ENCODE peak calls at places on chromosomes 13 and 19, in six cellular contexts. D is transverse colon, Y is suprapubic skin, L is body of pancreas, Z is gastrocnemius medialis, R is Peyer's patch. U is an unnamed sample.

GRCh38 chr19:43682824-43683661 is 13.1 kb upstream of the PLAUR start:
- DNase-seq in D (no peak), Y (no peak), L (no peak), Z (no peak), R (no peak), U (no peak)

GRCh38 chr19:31126236-31126635 is 223.0 kb downstream of the TSHZ3 start:
- DNase-seq in L (no peak), D (no peak), R (no peak), Y (no peak), Z (no peak), U (no peak)

GRCh38 chr19:13020002-13020414 is 24.7 kb downstream of the NFIX start:
- DNase-seq in L (no peak), Y (no peak), Z (no peak), D (no peak), R (no peak), U (no peak)

GRCh38 chr19:33514885-33515485 is 6.6 kb downstream of the PEPD start:
- DNase-seq in D (peak; percentile 49), L (no peak), Z (peak; percentile 33), Y (no peak), R (no peak), U (no peak)

GRCh38 chr19:31348416-31349159 is 648 bp downstream of the TSHZ3 start:
- DNase-seq in R (no peak), Z (no peak), D (no peak), L (no peak), Y (no peak), U (peak; percentile 38)

GRCh38 chr19:35355851-35356460 is 2.3 kb upstream of the FFAR3 start:
- DNase-seq in Y (peak; percentile 58), L (no peak), Z (no peak), R (no peak), D (no peak), U (no peak)

GRCh38 chr19:3554254-3555083 is 2.9 kb downstream of the MFSD12 start:
- DNase-seq in D (no peak), Y (no peak), R (peak; percentile 66), L (no peak), Z (no peak), U (no peak)

GRCh38 chr13:113976711-113977684 is 3.1 kb upstream of the C13orf46 start:
- DNase-seq in Y (no peak), L (no peak), R (no peak), D (no peak), Z (no peak), U (no peak)

GRCh38 chr13:109704771-109705628 is 81.4 kb downstream of the IRS2 start:
- DNase-seq in R (no peak), Z (peak; percentile 58), D (peak; percentile 59), L (no peak), Y (no peak), U (peak; percentile 38)

GRCh38 chr19:10421981-10422461 is 1.7 kb downstream of the PDE4A start:
- DNase-seq in L (no peak), R (no peak), D (no peak), Z (no peak), Y (no peak), U (no peak)

GRCh38 chr13:100987993-100988392 is 313.4 kb upstream of the TMTC4 start:
- DNase-seq in Z (no peak), D (no peak), R (no peak), L (no peak), Y (no peak), U (no peak)

GRCh38 chr13:77480071-77480470 is 55.4 kb upstream of the SCEL start:
- DNase-seq in Y (no peak), L (no peak), R (no peak), Z (no peak), D (no peak), U (no peak)

GRCh38 chr19:43489310-43489709 is 15.2 kb downstream of the PHLDB3 start:
- DNase-seq in D (no peak), L (no peak), Y (no peak), R (no peak), Z (no peak), U (no peak)

GRCh38 chr13:32267836-32268439 is 47.2 kb downstream of the ZAR1L start:
- DNase-seq in D (peak; percentile 61), L (peak; percentile 60), Z (no peak), Y (no peak), R (peak; percentile 28), U (no peak)

GRCh38 chr13:94886191-94886590 is 173.8 kb upstream of the SOX21 start:
- DNase-seq in Z (no peak), L (no peak), D (no peak), Y (no peak), R (no peak), U (no peak)

DNA sequence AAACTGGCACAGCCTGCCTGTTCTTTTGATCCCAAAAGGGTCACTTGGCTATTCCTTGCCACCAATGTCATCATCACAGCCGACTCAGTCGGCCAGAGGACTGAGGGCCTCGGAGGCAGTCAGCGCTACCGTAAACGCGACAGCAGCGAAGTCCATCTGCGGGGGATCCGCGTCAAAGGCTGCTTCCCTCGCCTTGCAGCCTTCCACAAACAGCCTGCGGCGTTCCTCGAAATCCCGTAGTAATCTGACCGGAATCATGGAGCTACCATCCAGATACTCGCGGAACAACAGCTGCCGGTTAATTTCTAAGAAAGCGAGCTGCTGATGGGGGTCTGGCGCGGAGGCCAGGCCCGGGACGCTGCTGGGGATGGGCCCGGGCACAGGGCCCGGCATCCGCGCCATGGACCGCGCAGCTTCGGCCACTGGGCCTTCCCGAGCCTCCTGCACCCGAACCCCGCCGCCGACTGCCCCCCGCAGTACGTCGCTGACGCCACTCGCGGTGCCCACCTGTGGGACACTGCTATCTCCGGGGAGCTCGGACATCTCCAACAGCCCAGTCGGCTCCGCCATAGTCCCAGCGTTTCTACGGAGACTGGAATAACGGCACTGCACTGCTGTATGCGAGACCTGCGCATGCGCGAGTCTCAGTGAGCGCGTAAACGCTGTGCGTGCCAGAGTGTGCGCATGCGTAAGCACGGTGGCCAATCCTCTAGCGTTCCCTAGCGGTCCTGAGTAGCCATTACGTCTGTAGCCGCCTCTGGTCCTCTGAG is at the start of gene EID2B:
- DNase-seq in Z (peak; percentile 91), Y (peak; percentile 96), R (peak; percentile 91), D (peak; percentile 95), L (peak; percentile 96), U (peak; percentile 96)
- TF ChIP-seq POLR2A in Z (peak; percentile 48), Y (no peak), R (peak; percentile 27), D (peak; percentile 55), L (no peak), U (peak; percentile 91)

DNA sequence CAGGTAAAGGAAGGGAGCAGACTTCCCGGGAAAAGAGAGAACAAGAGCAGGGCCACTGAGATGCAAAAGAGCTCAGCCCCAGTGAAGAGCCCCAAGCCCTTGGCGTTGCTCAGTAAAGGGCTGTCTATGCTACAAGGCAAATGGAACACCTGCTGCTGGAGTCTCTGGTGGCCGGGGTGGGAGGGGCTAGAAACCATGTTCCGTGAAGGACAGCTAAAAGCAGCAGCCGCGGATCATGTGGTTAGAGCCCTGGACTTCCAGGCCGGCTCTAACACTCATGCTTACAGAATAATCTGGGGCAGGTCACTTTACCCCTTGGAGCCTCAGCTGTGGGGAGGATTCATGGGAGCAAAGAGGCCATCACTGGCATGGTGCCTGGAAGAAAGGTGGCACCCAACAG is 17.8 kb downstream of the POU2F2 start:
- DNase-seq in Y (no peak), Z (no peak), R (peak; percentile 92), L (peak; percentile 61), D (peak; percentile 76), U (no peak)
- H3K4me3 ChIP-seq in Y (no peak overlapping the region), Z (no peak overlapping the region), R (no peak overlapping the region), L (no peak overlapping the region), D (no peak overlapping the region), U (no peak overlapping the region)

GRCh38 chr19:8491574-8491973 is 10.9 kb downstream of the PRAM1 start:
- DNase-seq in Z (no peak), D (no peak), Y (no peak), R (no peak), L (no peak), U (no peak)

GRCh38 chr19:8490395-8490760 is 12.1 kb downstream of the PRAM1 start:
- DNase-seq in R (no peak), Y (no peak), Z (no peak), D (no peak), L (no peak), U (no peak)

GRCh38 chr19:8490873-8491272 is 11.6 kb downstream of the PRAM1 start:
- DNase-seq in D (no peak), R (no peak), L (no peak), Z (no peak), Y (no peak), U (no peak)

GRCh38 chr19:8488351-8488750 is 14.1 kb downstream of the PRAM1 start:
- DNase-seq in Z (no peak), R (no peak), D (no peak), Y (no peak), L (no peak), U (no peak)

DNA sequence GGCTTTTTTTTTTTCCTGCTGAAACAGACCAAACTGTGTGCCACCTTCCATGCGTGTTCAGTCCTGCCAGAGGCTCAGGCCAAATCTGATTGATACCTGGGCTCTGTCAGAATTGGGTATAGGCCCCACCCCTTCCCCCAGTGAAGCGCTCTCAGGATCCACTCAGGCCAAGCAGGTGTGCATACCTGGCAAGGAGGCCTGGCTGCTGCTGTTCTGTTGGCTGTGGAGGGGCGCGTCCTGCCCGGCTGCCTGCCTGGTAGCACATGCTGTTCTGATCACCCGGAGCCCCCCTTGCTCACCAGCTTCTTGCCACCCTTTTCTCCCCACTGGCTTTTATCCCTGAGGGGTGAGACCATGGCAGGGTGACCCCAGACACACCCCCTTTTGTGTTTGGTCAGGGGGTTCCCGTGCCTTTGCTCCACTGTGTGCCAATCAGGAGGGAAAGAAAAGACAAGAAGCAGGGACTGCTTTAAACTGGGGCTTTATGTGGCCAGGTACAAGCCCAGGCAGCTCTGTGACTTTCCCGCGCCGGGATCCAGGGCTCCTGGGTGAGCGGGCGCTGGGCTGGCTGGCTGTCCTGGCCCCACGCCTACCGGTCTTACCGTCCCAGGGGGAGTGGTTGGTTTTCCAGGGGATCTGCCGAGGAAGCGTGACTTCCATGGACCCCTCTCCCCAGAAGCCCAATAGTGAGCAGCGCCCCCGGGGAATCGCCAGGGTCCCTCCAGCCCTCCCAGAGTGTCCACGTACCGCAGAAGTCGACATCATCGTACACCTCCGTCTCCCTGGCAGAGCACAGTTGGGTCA is 12.6 kb downstream of the PRAM1 start:
- DNase-seq in Z (no peak), Y (no peak), L (no peak), D (no peak), R (no peak), U (no peak)
- H3K4me1 ChIP-seq in Z (no peaks in the 10 kb centered on the region), Y (peaks cover 37% of the 10 kb centered on the region), L (no peaks in the 10 kb centered on the region), D (no peaks in the 10 kb centered on the region), R (no peaks in the 10 kb centered on the region), U (no peaks in the 10 kb centered on the region)

GRCh38 chr19:6042776-6043726 is 65.1 kb upstream of the RANBP3 start:
- DNase-seq in R (peak; percentile 10), Z (no peak), Y (no peak), D (no peak), L (no peak), U (peak; percentile 7)
- TF ChIP-seq POLR2A in R (no peak), Z (no peak), Y (no peak), D (no peak), L (no peak), U (no peak)

U was measured in testis.